ENCODE peak calls at places on chromosome 3, in eight cellular contexts. C is stimulated activated CD8-positive, alpha-beta memory T cell treated with anti-CD3 and anti-CD28 coated beads, Interleukin-12 subunit alpha, Interleukin-12 subunit beta, amount 100 ng/mL, for 1 hour; E is AG08396; Z is KBM-7; S is AG08395; R is epithelial cell of esophagus; X is NB4; K is nucleus accumbens. L is an unnamed sample.
A peak's percentile ranks its signal among the peaks of the same experiment; 100 is the strongest.

GRCh38 chr3:71142440-71143161 is 440.9 kb downstream of the FOXP1 start:
- DNase-seq in E (no peak), R (no peak), K (no peak), Z (peak; percentile 60), X (peak; percentile 42), C (no peak), S (no peak), L (peak; percentile 95)

GRCh38 chr3:96813820-96814580 is 394 bp upstream of the EPHA6 start:
- DNase-seq in X (no peak), C (no peak), R (peak; percentile 57), Z (peak; percentile 52), K (no peak), E (peak; percentile 61), S (peak; percentile 48), L (peak; percentile 22)

GRCh38 chr3:139774570-139775302 is 97.0 kb upstream of the NMNAT3 start:
- DNase-seq in R (peak; percentile 4), X (no peak), Z (no peak), K (no peak), S (peak; percentile 25), C (no peak), E (no peak), L (no peak)

GRCh38 chr3:49020335-49021212 is 1.3 kb upstream of the NDUFAF3 start:
- DNase-seq in S (peak; percentile 11), K (no peak), E (peak; percentile 29), R (no peak), Z (peak; percentile 69), C (no peak), X (peak; percentile 90), L (peak; percentile 61)

GRCh38 chr3:4983739-4984510 is 4.7 kb downstream of the BHLHE40 start:
- DNase-seq in X (peak; percentile 98), E (peak; percentile 53), R (peak; percentile 85), Z (peak; percentile 68), C (peak; percentile 57), K (no peak), S (peak; percentile 48), L (peak; percentile 91)

GRCh38 chr3:73070675-73071575 is 9.5 kb downstream of the EBLN2 start:
- DNase-seq in C (no peak), Z (no peak), R (no peak), E (peak; percentile 24), S (peak; percentile 68), X (peak; percentile 15), K (no peak), L (no peak)

GRCh38 chr3:46089237-46090011 is 62.1 kb upstream of the XCR1 start:
- DNase-seq in R (peak; percentile 93), E (peak; percentile 81), K (peak; percentile 34), S (peak; percentile 90), Z (no peak), X (peak; percentile 97), C (no peak), L (no peak)

GRCh38 chr3:64223809-64224570 is 1.3 kb downstream of the PRICKLE2 start:
- DNase-seq in S (no peak), X (no peak), R (no peak), K (peak; percentile 11), Z (no peak), E (no peak), C (no peak), L (no peak)

GRCh38 chr3:125651246-125651645 is 55.9 kb upstream of the OSBPL11 start:
- DNase-seq in E (no peak), K (no peak), S (peak; percentile 12), Z (no peak), C (no peak), R (peak; percentile 83), X (no peak), L (no peak)